ENCODE peak calls at places on chromosomes 13 and 19, in six cellular contexts. R is D341Med; S is iris pigment epithelial cell; X is body of pancreas; W is activated naive CD8-positive, alpha-beta T cell treated with anti-CD3 and anti-CD28 coated beads, Interleukin-2, amount 50 U/mL, for 24 hours; O is lower leg skin. C is an unnamed sample.

GRCh38 chr19:1618157-1619093 is 13.2 kb upstream of the UQCR11 start:
- DNase-seq in R (peak), S (peak), X (peak), W (peak), O (no peak), C (no peak)

GRCh38 chr13:32650705-32651311 is 64.6 kb downstream of the PDS5B start:
- DNase-seq in R (peak), S (peak), X (peak), W (peak), O (no peak), C (no peak)

GRCh38 chr13:36862002-36862706 is 43.1 kb downstream of the RFXAP start:
- DNase-seq in R (no peak), S (no peak), X (no peak), W (no peak), O (no peak), C (no peak)

GRCh38 chr19:29680447-29680846 is 15.2 kb downstream of the PLEKHF1 start:
- DNase-seq in R (no peak), S (no peak), X (peak), W (peak), O (no peak), C (no peak)

GRCh38 chr13:48942131-48942530 is 33.6 kb upstream of the FNDC3A start:
- DNase-seq in R (no peak), S (peak), X (no peak), W (no peak), O (no peak), C (no peak)

GRCh38 chr19:6125571-6125989 is 9.9 kb upstream of the ACSBG2 start:
- DNase-seq in R (peak), S (peak), X (peak), W (peak), O (peak), C (no peak)

GRCh38 chr13:60372141-60372540 is 24.9 kb upstream of the TDRD3 start:
- DNase-seq in R (no peak), S (no peak), X (peak), W (no peak), O (no peak), C (no peak)

GRCh38 chr19:17790059-17790780 is 4.7 kb upstream of the B3GNT3 start:
- DNase-seq in R (no peak), S (no peak), X (peak), W (no peak), O (no peak), C (no peak)

GRCh38 chr19:49786432-49786831 is 19.6 kb downstream of the AP2A1 start:
- DNase-seq in R (no peak), S (peak), X (no peak), W (no peak), O (no peak), C (no peak)

GRCh38 chr13:99926014-99926731 is 45.4 kb downstream of the ZIC5 start:
- DNase-seq in R (no peak), S (peak), X (peak), W (no peak), O (no peak), C (no peak)

GRCh38 chr13:74868044-74868443 is 613.9 kb downstream of the TBC1D4 start:
- DNase-seq in R (no peak), S (peak), X (no peak), W (no peak), O (no peak), C (no peak)

GRCh38 chr19:1767464-1767933 is 14.2 kb downstream of the ONECUT3 start:
- DNase-seq in R (peak), S (no peak), X (peak), W (peak), O (no peak), C (no peak)

GRCh38 chr13:20161275-20161950 is 561 bp upstream of the GJA3 start:
- DNase-seq in R (no peak), S (no peak), X (no peak), W (peak), O (no peak), C (no peak)

GRCh38 chr13:51394724-51395123 is 55.2 kb downstream of the SERPINE3 start:
- DNase-seq in R (no peak), S (no peak), X (no peak), W (no peak), O (no peak), C (no peak)

GRCh38 chr13:38618336-38618735 is 68.5 kb upstream of the FREM2 start:
- DNase-seq in R (no peak), S (no peak), X (no peak), W (no peak), O (no peak), C (no peak)

GRCh38 chr13:23865065-23865464 is 24.1 kb downstream of the MIPEP start:
- DNase-seq in R (no peak), S (peak), X (no peak), W (no peak), O (no peak), C (no peak)

GRCh38 chr19:47176627-47177090 is 46.0 kb downstream of the SAE1 start:
- DNase-seq in R (no peak), S (peak), X (no peak), W (peak), O (no peak), C (no peak)

GRCh38 chr19:55339225-55340143 is at the start of gene KMT5C:
- DNase-seq in R (peak), S (peak), X (peak), W (peak), O (peak), C (peak)

GRCh38 chr19:35316560-35316959 is 12.4 kb upstream of the CD22 start:
- DNase-seq in R (no peak), S (no peak), X (no peak), W (no peak), O (no peak), C (peak)

GRCh38 chr19:46745521-46746280 is at the start of gene FKRP:
- DNase-seq in R (peak), S (no peak), X (no peak), W (peak), O (no peak), C (no peak)

GRCh38 chr13:73945871-73946270 is 188.3 kb downstream of the KLF12 start:
- DNase-seq in R (peak), S (no peak), X (no peak), W (no peak), O (no peak), C (no peak)

GRCh38 chr13:99811067-99811715 is 160.4 kb downstream of the ZIC5 start:
- DNase-seq in R (no peak), S (no peak), X (peak), W (no peak), O (no peak), C (no peak)

GRCh38 chr19:4456843-4457653 is 546 bp downstream of the UBXN6 start:
- DNase-seq in R (peak), S (peak), X (no peak), W (peak), O (peak), C (no peak)

GRCh38 chr13:26052136-26052736 is 420 bp upstream of the SHISA2 start:
- DNase-seq in R (no peak), S (no peak), X (no peak), W (no peak), O (no peak), C (no peak)

GRCh38 chr13:34867590-34867989 is 74.5 kb upstream of the NBEA start:
- DNase-seq in R (no peak), S (peak), X (no peak), W (no peak), O (no peak), C (no peak)

GRCh38 chr19:30406220-30406944 is 34.2 kb downstream of the ZNF536 start:
- DNase-seq in R (peak), S (no peak), X (peak), W (no peak), O (peak), C (no peak)

GRCh38 chr13:51797664-51798488 is 6.1 kb downstream of the DHRS12 start:
- DNase-seq in R (peak), S (peak), X (peak), W (peak), O (no peak), C (no peak)

GRCh38 chr13:52665325-52665724 is 12.7 kb downstream of the SUGT1 start:
- DNase-seq in R (no peak), S (peak), X (no peak), W (no peak), O (no peak), C (no peak)

GRCh38 chr13:92379371-92379770 is 847.2 kb upstream of the GPC6 start:
- DNase-seq in R (no peak), S (no peak), X (no peak), W (no peak), O (no peak), C (no peak)

GRCh38 chr19:32671883-32672282 is 3.1 kb downstream of the ANKRD27 start:
- DNase-seq in R (no peak), S (peak), X (no peak), W (no peak), O (no peak), C (no peak)

GRCh38 chr13:37618554-37618953 is 20.0 kb upstream of the POSTN start:
- DNase-seq in R (no peak), S (peak), X (no peak), W (no peak), O (no peak), C (no peak)

GRCh38 chr13:31807090-31807541 is 67.8 kb downstream of the RXFP2 start:
- DNase-seq in R (no peak), S (peak), X (no peak), W (peak), O (no peak), C (no peak)

GRCh38 chr19:48302600-48302959 is 22.8 kb upstream of the EMP3 start:
- DNase-seq in R (no peak), S (no peak), X (no peak), W (no peak), O (no peak), C (no peak)

GRCh38 chr19:45346449-45346848 is 5.9 kb downstream of the KLC3 start:
- DNase-seq in R (no peak), S (no peak), X (no peak), W (no peak), O (no peak), C (no peak)

GRCh38 chr19:17332677-17333581 is 1.7 kb downstream of the ANO8 start:
- DNase-seq in R (peak), S (peak), X (peak), W (peak), O (no peak), C (peak)

GRCh38 chr13:110152351-110152750 is 154.6 kb downstream of the COL4A1 start:
- DNase-seq in R (no peak), S (no peak), X (no peak), W (no peak), O (peak), C (no peak)

C was measured in suprapubic skin.